ENCODE peak calls at places on chromosomes 16 and 17, in four cellular contexts. One of them, this sample, is unnamed.
A peak's percentile ranks its signal among the peaks of the same experiment; 100 is the strongest.

GRCh38 chr16:80007216-80007615 is 406.7 kb upstream of the MAF start:
- DNase-seq in stimulated activated effector memory CD8-positive, alpha-beta T cell treated with anti-CD3 and anti-CD28 coated beads, Interleukin-12 subunit alpha, Interleukin-12 subunit beta, amount 100 ng/mL, for 72 hours: no peak
- DNase-seq in M059J: peak; percentile 23
- DNase-seq in T-helper 2 cell: no peak
- DNase-seq in this sample: no peak

GRCh38 chr17:79776378-79777165 is 1.4 kb upstream of the CBX2 start:
- DNase-seq in stimulated activated effector memory CD8-positive, alpha-beta T cell treated with anti-CD3 and anti-CD28 coated beads, Interleukin-12 subunit alpha, Interleukin-12 subunit beta, amount 100 ng/mL, for 72 hours: no peak
- DNase-seq in M059J: no peak
- DNase-seq in T-helper 2 cell: no peak
- DNase-seq in this sample: no peak

GRCh38 chr16:4944333-4945281 is 7.7 kb upstream of the PPL start:
- DNase-seq in stimulated activated effector memory CD8-positive, alpha-beta T cell treated with anti-CD3 and anti-CD28 coated beads, Interleukin-12 subunit alpha, Interleukin-12 subunit beta, amount 100 ng/mL, for 72 hours: no peak
- DNase-seq in M059J: peak; percentile 99
- DNase-seq in T-helper 2 cell: no peak
- DNase-seq in this sample: no peak

GRCh38 chr16:29984137-29984763 is 10.6 kb downstream of the TAOK2 start:
- DNase-seq in stimulated activated effector memory CD8-positive, alpha-beta T cell treated with anti-CD3 and anti-CD28 coated beads, Interleukin-12 subunit alpha, Interleukin-12 subunit beta, amount 100 ng/mL, for 72 hours: no peak
- DNase-seq in M059J: no peak
- DNase-seq in T-helper 2 cell: no peak
- DNase-seq in this sample: no peak

GRCh38 chr17:3935825-3936355 is 19.6 kb upstream of the P2RX1 start:
- DNase-seq in stimulated activated effector memory CD8-positive, alpha-beta T cell treated with anti-CD3 and anti-CD28 coated beads, Interleukin-12 subunit alpha, Interleukin-12 subunit beta, amount 100 ng/mL, for 72 hours: no peak
- DNase-seq in M059J: peak; percentile 65
- DNase-seq in T-helper 2 cell: no peak
- DNase-seq in this sample: no peak

GRCh38 chr17:35373984-35374765 is 754 bp upstream of the SLFN11 start:
- DNase-seq in stimulated activated effector memory CD8-positive, alpha-beta T cell treated with anti-CD3 and anti-CD28 coated beads, Interleukin-12 subunit alpha, Interleukin-12 subunit beta, amount 100 ng/mL, for 72 hours: peak; percentile 85
- DNase-seq in M059J: peak; percentile 66
- DNase-seq in T-helper 2 cell: peak; percentile 48
- DNase-seq in this sample: peak; percentile 31

GRCh38 chr17:50638851-50639767 is 4.4 kb downstream of the ABCC3 start:
- DNase-seq in stimulated activated effector memory CD8-positive, alpha-beta T cell treated with anti-CD3 and anti-CD28 coated beads, Interleukin-12 subunit alpha, Interleukin-12 subunit beta, amount 100 ng/mL, for 72 hours: no peak
- DNase-seq in M059J: peak; percentile 99
- DNase-seq in T-helper 2 cell: no peak
- DNase-seq in this sample: no peak

GRCh38 chr16:30927789-30928378 is 4.5 kb downstream of the FBXL19 start:
- DNase-seq in stimulated activated effector memory CD8-positive, alpha-beta T cell treated with anti-CD3 and anti-CD28 coated beads, Interleukin-12 subunit alpha, Interleukin-12 subunit beta, amount 100 ng/mL, for 72 hours: peak; percentile 66
- DNase-seq in M059J: peak; percentile 62
- DNase-seq in T-helper 2 cell: no peak
- DNase-seq in this sample: no peak

GRCh38 chr17:1056761-1057160 is 59.8 kb downstream of the TIMM22 start:
- DNase-seq in stimulated activated effector memory CD8-positive, alpha-beta T cell treated with anti-CD3 and anti-CD28 coated beads, Interleukin-12 subunit alpha, Interleukin-12 subunit beta, amount 100 ng/mL, for 72 hours: no peak
- DNase-seq in M059J: no peak
- DNase-seq in T-helper 2 cell: no peak
- DNase-seq in this sample: no peak

GRCh38 chr17:81419333-81419885 is 24.2 kb downstream of the BAHCC1 start:
- DNase-seq in stimulated activated effector memory CD8-positive, alpha-beta T cell treated with anti-CD3 and anti-CD28 coated beads, Interleukin-12 subunit alpha, Interleukin-12 subunit beta, amount 100 ng/mL, for 72 hours: no peak
- DNase-seq in M059J: peak; percentile 56
- DNase-seq in T-helper 2 cell: no peak
- DNase-seq in this sample: no peak